ENCODE peak calls at places on chromosomes 12 and 14, in six cellular contexts. R is esophagus muscularis mucosa, W is sigmoid colon, B is Panc1, Q is prostate gland, V is GM12878. J is an unnamed sample.

GRCh38 chr12:63440063-63440462 is 228.2 kb downstream of the DPY19L2 start:
- DNase-seq in B (no peak), R (no peak), V (no peak), W (no peak), Q (peak), J (no peak)

GRCh38 chr12:69633061-69633460 is 22.4 kb upstream of the LRRC10 start:
- DNase-seq in W (no peak), V (no peak), Q (no peak), B (no peak), R (no peak), J (no peak)

GRCh38 chr12:2145433-2145832 is 92.6 kb downstream of the CACNA1C start:
- DNase-seq in V (no peak), B (no peak), Q (no peak), W (no peak), R (no peak), J (no peak)

GRCh38 chr12:42426733-42427132 is 100.8 kb downstream of the PPHLN1 start:
- DNase-seq in R (no peak), Q (no peak), V (no peak), W (no peak), B (no peak), J (no peak)

GRCh38 chr12:93943766-93944165 is 204.6 kb upstream of the PLXNC1 start:
- DNase-seq in Q (peak), V (no peak), W (no peak), B (no peak), R (no peak), J (peak)

GRCh38 chr12:62123721-62124203 is 136.4 kb upstream of the USP15 start:
- DNase-seq in B (peak), R (no peak), Q (no peak), V (no peak), W (no peak), J (no peak)

GRCh38 chr12:78192979-78193378 is 362.3 kb downstream of the NAV3 start:
- DNase-seq in R (no peak), Q (no peak), V (no peak), B (no peak), W (no peak), J (no peak)

GRCh38 chr12:69435644-69436043 is 34.5 kb upstream of the FRS2 start:
- DNase-seq in B (no peak), Q (no peak), W (no peak), R (no peak), V (no peak), J (no peak)

GRCh38 chr12:132305991-132306884 is 23.2 kb downstream of the GALNT9 start:
- DNase-seq in B (no peak), R (no peak), W (peak), Q (no peak), V (no peak), J (no peak)

GRCh38 chr12:55051197-55051920 is 31.6 kb downstream of the NEUROD4 start:
- DNase-seq in R (no peak), V (no peak), Q (no peak), W (no peak), B (no peak), J (no peak)

GRCh38 chr12:6925543-6926279 is 2.0 kb upstream of the ATN1 start:
- DNase-seq in V (no peak), B (peak), Q (peak), W (peak), R (no peak), J (no peak)

GRCh38 chr14:65373671-65374039 is 38.9 kb upstream of the FUT8 start:
- DNase-seq in Q (peak), V (no peak), W (no peak), B (no peak), R (no peak), J (no peak)

GRCh38 chr14:21796912-21797311 is 123.3 kb upstream of the OR4E1 start:
- DNase-seq in B (no peak), R (no peak), W (no peak), V (no peak), Q (no peak), J (no peak)

GRCh38 chr12:109720152-109720855 is 6.7 kb downstream of the FAM222A start:
- DNase-seq in W (no peak), V (no peak), B (no peak), R (no peak), Q (no peak), J (no peak)

GRCh38 chr12:53097207-53097563 is 282 bp upstream of the IGFBP6 start:
- DNase-seq in W (peak), V (no peak), R (no peak), Q (no peak), B (no peak), J (no peak)

GRCh38 chr14:44530482-44530881 is 23.4 kb upstream of the FSCB start:
- DNase-seq in R (no peak), V (no peak), Q (no peak), B (no peak), W (no peak), J (no peak)

GRCh38 chr12:112964915-112965314 is 13.4 kb upstream of the OAS2 start:
- DNase-seq in V (no peak), W (no peak), Q (no peak), B (no peak), R (peak), J (no peak)

GRCh38 chr14:34554540-34555250 is 15.2 kb upstream of the EAPP start:
- DNase-seq in W (peak), Q (no peak), R (no peak), B (peak), V (no peak), J (peak)

GRCh38 chr12:60920841-60921495 is 1325.1 kb downstream of the SLC16A7 start:
- DNase-seq in Q (no peak), W (no peak), R (no peak), B (no peak), V (no peak), J (no peak)

GRCh38 chr12:25054783-25055144 is 105.9 kb upstream of the BCAT1 start:
- DNase-seq in R (no peak), B (no peak), V (no peak), W (no peak), Q (no peak), J (no peak)

GRCh38 chr12:12387521-12387920 is 30.6 kb downstream of the BORCS5 start:
- DNase-seq in R (peak), Q (no peak), W (no peak), B (no peak), V (no peak), J (no peak)

GRCh38 chr12:16112626-16113560 is 164.6 kb downstream of the SLC15A5 start:
- DNase-seq in V (no peak), B (no peak), W (no peak), Q (no peak), R (no peak), J (no peak)

GRCh38 chr14:99879401-99880295 is 86.4 kb downstream of the EML1 start:
- DNase-seq in W (no peak), R (no peak), V (no peak), B (no peak), Q (no peak), J (no peak)

GRCh38 chr12:63397807-63398206 is 246.8 kb upstream of the AVPR1A start:
- DNase-seq in V (no peak), R (no peak), B (no peak), W (no peak), Q (no peak), J (no peak)

GRCh38 chr12:19154696-19155095 is 25.2 kb downstream of the PLEKHA5 start:
- DNase-seq in R (no peak), W (no peak), B (no peak), V (no peak), Q (no peak), J (no peak)

GRCh38 chr14:98733536-98733935 is 538.5 kb downstream of the BCL11B start:
- DNase-seq in B (no peak), R (peak), W (no peak), V (no peak), Q (no peak), J (no peak)

GRCh38 chr12:47095446-47096236 is 15.9 kb upstream of the AMIGO2 start:
- DNase-seq in Q (no peak), R (no peak), V (no peak), B (no peak), W (no peak), J (no peak)

GRCh38 chr12:21773799-21774198 is 707 bp downstream of the KCNJ8 start:
- DNase-seq in Q (no peak), V (no peak), B (no peak), W (no peak), R (no peak), J (no peak)

GRCh38 chr12:21773263-21773741 is 1.2 kb downstream of the KCNJ8 start:
- DNase-seq in Q (no peak), R (no peak), W (peak), V (no peak), B (no peak), J (no peak)

GRCh38 chr12:21774358-21775129 is at the start of gene KCNJ8:
- DNase-seq in B (no peak), V (no peak), W (peak), R (peak), Q (peak), J (peak)

GRCh38 chr12:21776242-21776641 is 1.7 kb upstream of the KCNJ8 start:
- DNase-seq in W (no peak), V (no peak), B (no peak), R (no peak), Q (no peak), J (no peak)

GRCh38 chr12:21775130-21775920 is 819 bp upstream of the KCNJ8 start:
- DNase-seq in R (no peak), W (no peak), Q (no peak), B (no peak), V (no peak), J (no peak)
- H3K4me3 ChIP-seq in R (peak), W (peak), Q (peak), B (no peak), V (no peak), J (peak)

GRCh38 chr14:94292526-94292871 is 569 bp downstream of the SERPINA10 start:
- DNase-seq in B (no peak), W (no peak), V (no peak), R (peak), Q (no peak), J (no peak)

GRCh38 chr14:94293578-94293924 is 483 bp upstream of the SERPINA10 start:
- DNase-seq in V (no peak), Q (no peak), W (no peak), B (no peak), R (no peak), J (no peak)

GRCh38 chr14:94291906-94292525 is 1.1 kb downstream of the SERPINA10 start:
- DNase-seq in B (no peak), W (no peak), Q (no peak), V (no peak), R (peak), J (no peak)

GRCh38 chr14:94291159-94291905 is 1.7 kb downstream of the SERPINA10 start:
- DNase-seq in R (no peak), V (no peak), Q (no peak), B (no peak), W (no peak), J (no peak)

GRCh38 chr14:94292872-94293577 is at the start of gene SERPINA10:
- DNase-seq in W (no peak), R (no peak), Q (no peak), B (no peak), V (no peak), J (no peak)
- TF ChIP-seq POLR2AphosphoS5 in W (no peak), R (no peak), Q (no peak), B (no peak), V (no peak), J (no peak)

DNA sequence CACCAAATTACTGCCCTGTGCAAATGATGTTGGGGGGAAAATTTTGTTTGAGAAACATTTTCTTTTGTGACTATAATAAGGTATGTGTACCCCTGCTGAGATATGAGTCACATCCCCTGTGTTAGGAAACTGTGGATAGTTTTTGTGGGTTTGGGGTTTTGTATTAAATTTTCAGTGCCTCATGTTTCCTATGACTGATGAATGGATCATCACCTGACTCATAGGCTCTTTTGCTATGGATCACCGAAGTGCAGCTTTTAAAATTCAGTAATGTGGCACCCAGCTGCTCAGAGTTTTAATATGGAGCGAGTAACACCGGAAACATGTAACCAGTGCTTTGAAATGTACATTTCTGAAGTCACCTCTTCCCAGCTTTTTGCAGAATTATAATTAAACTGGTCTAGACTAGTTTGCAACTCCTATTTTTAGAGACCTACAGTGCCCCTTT is 167.4 kb upstream of the HMGA2 start:
- DNase-seq in B (peak), V (no peak), Q (no peak), W (no peak), R (no peak), J (no peak)
- H3K27ac ChIP-seq in B (peak), V (no peak), Q (no peak), W (no peak), R (no peak), J (no peak)

DNA sequence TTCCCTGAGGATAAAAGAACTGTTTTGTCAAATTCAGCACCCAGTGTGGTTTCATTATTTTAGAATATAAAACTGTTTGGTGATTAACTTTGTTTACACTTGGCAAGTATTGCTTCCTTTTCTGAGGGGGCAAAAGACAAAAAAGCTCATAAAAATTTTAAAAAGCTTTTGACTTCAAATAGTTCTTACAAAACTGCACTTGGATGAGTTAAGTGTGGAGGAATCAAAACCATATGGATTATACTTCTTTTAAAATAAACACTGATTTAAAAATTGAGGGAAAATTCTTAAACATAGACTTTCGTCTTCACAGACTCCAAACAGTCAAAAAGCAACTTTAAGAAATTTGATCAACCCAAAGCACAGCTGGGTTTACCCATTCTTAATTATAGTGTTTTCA is 231.5 kb upstream of the DCN start:
- DNase-seq in W (no peak), Q (no peak), V (no peak), B (no peak), R (no peak), J (no peak)
- H3K4me3 ChIP-seq in W (no peak), Q (no peak), V (no peak), B (no peak), R (no peak), J (no peak)

J was measured in suprapubic skin.